ENCODE peak calls at places on chromosomes 7 and 10, in ten cellular contexts. S, E, T, W, I, G, L, B, F and J are unnamed samples.

GRCh38 chr10:35911233-35911632 is 269.1 kb upstream of the FZD8 start:
- DNase-seq in T (no peak), I (no peak), W (no peak), B (no peak), L (no peak), G (no peak), E (no peak), F (no peak), S (no peak), J (no peak)

GRCh38 chr10:103284170-103284569 is 7.2 kb downstream of the INA start:
- DNase-seq in I (no peak), L (no peak), F (no peak), B (no peak), G (no peak), W (no peak), T (no peak), S (no peak), E (no peak), J (no peak)

GRCh38 chr7:47666164-47666862 is 84.4 kb upstream of the TNS3 start:
- DNase-seq in E (no peak), L (no peak), W (no peak), T (no peak), G (no peak), S (no peak), F (no peak), B (no peak), I (no peak), J (no peak)

GRCh38 chr7:94440460-94441039 is 45.9 kb downstream of the COL1A2 start:
- DNase-seq in E (no peak), F (no peak), S (no peak), B (no peak), G (no peak), L (peak), I (no peak), W (no peak), T (no peak), J (no peak)

GRCh38 chr7:100374601-100375000 is 1.3 kb downstream of the PILRA start:
- DNase-seq in S (no peak), W (no peak), G (no peak), I (no peak), E (no peak), B (no peak), F (no peak), L (no peak), T (no peak), J (no peak)

GRCh38 chr10:5531558-5532230 is 6.9 kb downstream of the CALML3 start:
- DNase-seq in F (no peak), B (no peak), G (no peak), S (no peak), E (peak), I (peak), T (no peak), W (no peak), L (no peak), J (no peak)

GRCh38 chr7:9498303-9498702 is 1064.9 kb downstream of the NXPH1 start:
- DNase-seq in E (no peak), B (no peak), S (no peak), G (no peak), W (no peak), F (no peak), I (no peak), L (no peak), T (no peak), J (no peak)

GRCh38 chr7:54978364-54979116 is 40.3 kb upstream of the EGFR start:
- DNase-seq in I (no peak), F (no peak), B (no peak), S (no peak), G (no peak), W (no peak), T (no peak), L (peak), E (no peak), J (no peak)

GRCh38 chr7:33024189-33024757 is 38.3 kb downstream of the NT5C3A start:
- DNase-seq in W (no peak), F (no peak), L (no peak), S (no peak), T (no peak), I (no peak), G (no peak), E (no peak), B (no peak), J (no peak)

GRCh38 chr7:157799076-157799685 is 462.4 kb downstream of the DNAJB6 start:
- DNase-seq in I (peak), T (no peak), G (no peak), L (no peak), F (no peak), E (no peak), S (no peak), B (no peak), W (no peak), J (no peak)

GRCh38 chr10:68560916-68561691 is 967 bp downstream of the TET1 start:
- DNase-seq in L (peak), B (no peak), E (peak), T (no peak), W (no peak), I (peak), S (peak), G (peak), F (no peak), J (no peak)

GRCh38 chr10:25562547-25562946 is 371.5 kb upstream of the MYO3A start:
- DNase-seq in F (no peak), L (no peak), S (no peak), T (no peak), I (no peak), W (no peak), B (no peak), G (no peak), E (no peak), J (no peak)

GRCh38 chr10:116147162-116147906 is 125.7 kb downstream of the GFRA1 start:
- DNase-seq in E (no peak), W (no peak), S (peak), F (no peak), T (no peak), I (no peak), L (no peak), G (no peak), B (peak), J (no peak)

GRCh38 chr10:49384268-49384953 is 11.5 kb downstream of the DRGX start:
- DNase-seq in I (no peak), E (no peak), S (no peak), B (no peak), F (no peak), L (no peak), T (no peak), G (no peak), W (no peak), J (no peak)